ENCODE peak calls at places on chromosome 21, in six cellular contexts. J, C, L, W, E and G are unnamed samples.

GRCh38 chr21:17570773-17571172 is 41.9 kb downstream of the BTG3 start:
- DNase-seq in J (no peak), E (no peak), W (no peak), C (no peak), L (no peak), G (no peak)

GRCh38 chr21:46038871-46039397 is 57.4 kb downstream of the COL6A1 start:
- DNase-seq in C (no peak), L (no peak), J (no peak), E (no peak), W (peak; percentile 46), G (no peak)

GRCh38 chr21:26130249-26130896 is 40.2 kb downstream of the APP start:
- DNase-seq in C (no peak), J (no peak), E (no peak), W (no peak), L (no peak), G (no peak)

GRCh38 chr21:44874497-44875331 is 1.2 kb upstream of the PTTG1IP start:
- DNase-seq in W (peak; percentile 73), L (no peak), J (no peak), C (no peak), E (no peak), G (no peak)

GRCh38 chr21:45403825-45404725 is 890 bp upstream of the COL18A1 start:
- DNase-seq in L (no peak), E (no peak), C (no peak), J (no peak), W (no peak), G (no peak)

GRCh38 chr21:25557170-25557569 is 50.1 kb downstream of the MRPL39 start:
- DNase-seq in W (no peak), J (no peak), L (no peak), E (peak; percentile 26), C (no peak), G (no peak)

GRCh38 chr21:44884059-44884458 is 10.6 kb upstream of the PTTG1IP start:
- DNase-seq in E (no peak), W (no peak), L (no peak), C (no peak), J (no peak), G (no peak)

GRCh38 chr21:17742940-17743592 is 76.1 kb downstream of the C21orf91 start:
- DNase-seq in C (no peak), W (no peak), E (no peak), J (peak; percentile 27), L (no peak), G (no peak)

GRCh38 chr21:28769683-28770082 is 223.0 kb downstream of the LTN1 start:
- DNase-seq in J (no peak), E (no peak), W (no peak), L (no peak), C (no peak), G (no peak)

GRCh38 chr21:45048026-45048698 is 26.2 kb upstream of the ADARB1 start:
- DNase-seq in C (no peak), L (no peak), J (no peak), W (no peak), E (no peak), G (no peak)

GRCh38 chr21:31920275-31920674 is 47.5 kb downstream of the HUNK start:
- DNase-seq in J (no peak), W (no peak), L (no peak), E (no peak), C (no peak), G (no peak)

GRCh38 chr21:15219866-15220265 is 155.1 kb upstream of the NRIP1 start:
- DNase-seq in J (no peak), E (no peak), W (no peak), L (no peak), C (no peak), G (no peak)

GRCh38 chr21:43684424-43684823 is 25.1 kb downstream of the RRP1B start:
- DNase-seq in E (no peak), C (no peak), J (no peak), L (no peak), W (no peak), G (no peak)

GRCh38 chr21:46661211-46661625 is 25.7 kb downstream of the PRMT2 start:
- DNase-seq in C (peak; percentile 89), W (peak; percentile 82), E (no peak), L (no peak), J (no peak), G (no peak)

GRCh38 chr21:25281134-25281533 is 326.1 kb downstream of the MRPL39 start:
- DNase-seq in L (no peak), E (no peak), J (no peak), W (no peak), C (no peak), G (no peak)

GRCh38 chr21:43267391-43268085 is 98.7 kb downstream of the CRYAA start:
- DNase-seq in E (no peak), J (no peak), W (no peak), C (no peak), L (no peak), G (no peak)

GRCh38 chr21:43362306-43362927 is 64.5 kb downstream of the SIK1 start:
- DNase-seq in W (peak; percentile 63), L (no peak), E (no peak), C (peak; percentile 91), J (no peak), G (no peak)

GRCh38 chr21:43341349-43342163 is 85.4 kb downstream of the SIK1 start:
- DNase-seq in L (no peak), E (no peak), C (no peak), J (no peak), W (no peak), G (no peak)

GRCh38 chr21:44969965-44970755 is 30.3 kb downstream of the SLX9 start:
- DNase-seq in J (no peak), L (no peak), C (no peak), E (no peak), W (no peak), G (no peak)

GRCh38 chr21:43591468-43592050 is 67.7 kb downstream of the HSF2BP start:
- DNase-seq in J (no peak), C (no peak), L (no peak), E (peak; percentile 93), W (no peak), G (no peak)

GRCh38 chr21:16216595-16216994 is 486.8 kb downstream of the USP25 start:
- DNase-seq in L (no peak), W (no peak), C (no peak), J (no peak), E (no peak), G (no peak)

GRCh38 chr21:26835027-26835713 is 10.0 kb downstream of the ADAMTS1 start:
- DNase-seq in J (no peak), W (no peak), L (no peak), C (no peak), E (no peak), G (no peak)

GRCh38 chr21:27582946-27583270 is 616.0 kb upstream of the ADAMTS5 start:
- DNase-seq in J (no peak), W (no peak), E (no peak), C (no peak), L (no peak), G (no peak)

GRCh38 chr21:26595971-26596370 is 22.9 kb upstream of the CYYR1 start:
- DNase-seq in W (no peak), E (no peak), L (no peak), J (no peak), C (no peak), G (no peak)

GRCh38 chr21:21682172-21682571 is 684.0 kb downstream of the NCAM2 start:
- DNase-seq in W (no peak), J (no peak), L (no peak), E (no peak), C (no peak), G (no peak)

GRCh38 chr21:15293251-15293650 is 228.5 kb upstream of the NRIP1 start:
- DNase-seq in J (no peak), L (no peak), E (peak; percentile 30), C (no peak), W (no peak), G (peak; percentile 15)

DNA sequence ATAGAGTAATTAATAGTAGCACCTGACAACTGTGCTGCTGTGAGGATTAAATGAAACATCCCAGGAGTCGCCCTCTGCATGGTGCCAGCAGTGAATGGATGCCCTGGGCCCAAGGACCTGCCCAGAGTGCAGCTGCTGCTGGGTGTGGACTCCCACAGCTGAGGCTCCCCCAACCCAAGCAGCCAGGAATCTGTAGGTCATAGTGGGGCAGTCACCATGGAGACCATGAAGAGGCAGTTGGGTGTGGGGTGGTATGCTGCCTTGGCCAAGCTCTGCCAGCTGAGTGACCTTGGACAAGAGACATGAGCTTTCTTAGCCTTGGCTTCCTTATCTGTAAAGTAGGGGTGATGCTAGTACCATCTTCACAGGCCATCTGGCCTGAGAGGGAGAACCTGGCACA is 9.4 kb downstream of the OLIG2 start:
- DNase-seq in E (no peak), W (no peak), C (no peak), J (no peak), L (no peak), G (no peak)
- TF ChIP-seq YY1 in E (no peak), W (no peak), C (no peak), J (no peak), L (no peak), G (no peak)

DNA sequence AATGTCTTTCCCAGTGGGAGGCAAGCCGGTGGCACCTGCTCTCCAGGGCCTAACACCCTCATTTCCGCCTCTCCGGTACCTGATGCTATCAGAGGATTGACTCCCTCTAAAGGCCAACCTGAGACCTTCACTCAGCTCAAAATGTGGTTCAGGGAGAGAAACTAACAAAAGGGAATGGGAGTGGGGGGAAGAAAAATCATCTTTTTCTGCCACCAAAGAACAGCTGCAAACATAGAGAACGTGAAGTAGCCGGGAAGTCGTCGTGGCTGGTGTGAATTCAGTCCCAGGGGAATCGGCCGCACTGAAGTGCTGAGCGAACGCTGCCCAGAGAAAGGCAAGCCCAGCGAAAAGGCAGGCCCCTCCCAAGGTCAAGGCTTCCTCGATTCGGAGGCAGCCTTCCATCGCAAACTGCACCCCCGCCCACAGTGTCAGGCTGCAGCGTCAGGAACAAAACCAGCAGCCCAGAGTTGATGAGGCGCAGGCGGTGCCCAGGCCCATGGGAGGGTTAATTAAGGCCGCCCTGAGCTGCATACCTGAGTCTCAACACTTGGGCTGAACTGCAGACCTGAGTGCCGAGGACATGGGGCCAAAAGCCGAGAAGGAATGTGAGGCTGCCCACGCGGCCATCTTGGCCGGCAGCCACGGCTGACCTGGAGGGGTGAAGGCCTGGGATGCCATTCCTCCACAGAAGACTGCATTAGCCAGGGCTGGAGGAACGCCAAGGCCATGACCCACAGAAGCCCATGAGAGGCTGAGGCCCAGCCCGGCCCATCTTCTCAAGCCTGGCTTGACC is 160.2 kb downstream of the PSMG1 start:
- DNase-seq in E (peak; percentile 37), W (no peak), L (no peak), J (no peak), C (no peak), G (no peak)
- TF ChIP-seq CTCF in E (peak; percentile 46), W (peak; percentile 62), L (peak; percentile 53), J (no peak), C (no peak), G (peak; percentile 12)

DNA sequence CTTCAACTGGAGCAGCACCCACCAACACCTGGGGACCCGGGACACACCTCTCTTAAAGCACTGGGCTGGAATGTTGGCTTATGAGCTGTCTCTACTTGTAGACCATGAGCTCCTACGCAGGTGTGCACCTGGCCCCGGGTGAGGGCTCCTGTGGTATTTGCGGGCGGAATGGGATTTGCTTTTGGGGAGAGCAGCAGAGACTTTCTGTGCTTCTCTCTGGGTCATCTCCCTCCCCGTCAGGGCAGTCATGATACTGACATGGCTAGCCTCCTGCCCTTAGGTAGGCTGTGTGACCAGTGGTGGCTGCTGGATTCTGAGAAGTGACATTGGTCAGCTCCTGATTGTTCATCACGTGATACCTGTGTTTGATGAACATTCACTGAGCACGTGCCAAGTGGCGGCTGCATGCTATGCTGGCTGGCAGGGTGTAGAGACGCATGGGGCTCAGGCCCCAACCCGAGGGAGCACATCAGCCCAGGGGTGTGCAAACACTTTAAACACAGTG is 9.0 kb upstream of the ZBTB21 start:
- DNase-seq in E (no peak), W (no peak), J (no peak), C (no peak), L (no peak), G (no peak)
- TF ChIP-seq YY1 in E (no peak), W (no peak), J (no peak), C (no peak), L (no peak), G (no peak)

GRCh38 chr21:35204850-35205564 is 155.9 kb upstream of the RUNX1 start:
- DNase-seq in L (peak; percentile 69), E (no peak), C (no peak), W (no peak), J (no peak), G (no peak)
- TF ChIP-seq CTCF in L (peak; percentile 52), E (no peak), C (no peak), W (peak; percentile 12), J (no peak), G (peak; percentile 7)